ENCODE peak calls at places on chromosome 2, in six cellular contexts. M is K562, F is H1, Y is HepG2, W is endothelial cell of umbilical vein, U is GM12878. O is an unnamed sample.

GRCh38 chr2:129877795-129878775 is 101.4 kb upstream of the RAB6C start:
- DNase-seq in U (no peak), W (no peak), M (no peak), F (peak; percentile 59), Y (no peak), O (no peak)

GRCh38 chr2:38658613-38659012 is 7.3 kb upstream of the GALM start:
- DNase-seq in U (no peak), M (no peak), W (no peak), F (no peak), Y (no peak), O (no peak)

GRCh38 chr2:62216113-62216512 is 20.2 kb downstream of the B3GNT2 start:
- DNase-seq in M (no peak), F (no peak), W (no peak), Y (no peak), U (no peak), O (no peak)

GRCh38 chr2:157404363-157404762 is 39.5 kb downstream of the CYTIP start:
- DNase-seq in F (no peak), U (peak; percentile 85), Y (no peak), M (no peak), W (no peak), O (no peak)

GRCh38 chr2:127579231-127579630 is 43.7 kb downstream of the MYO7B start:
- DNase-seq in U (no peak), M (no peak), Y (no peak), F (peak; percentile 28), W (no peak), O (no peak)

GRCh38 chr2:12014088-12014960 is 267.9 kb downstream of the LPIN1 start:
- DNase-seq in F (no peak), Y (no peak), W (no peak), U (no peak), M (no peak), O (no peak)

GRCh38 chr2:7392076-7392787 is 475.0 kb downstream of the RNF144A start:
- DNase-seq in M (peak; percentile 25), W (no peak), F (no peak), Y (no peak), U (no peak), O (no peak)

GRCh38 chr2:73053316-73054114 is 18.0 kb downstream of the SFXN5 start:
- DNase-seq in M (no peak), W (no peak), F (no peak), U (no peak), Y (no peak), O (no peak)

GRCh38 chr2:9430316-9431293 is 7.2 kb downstream of the CPSF3 start:
- DNase-seq in M (no peak), U (no peak), W (peak; percentile 32), Y (no peak), F (no peak), O (no peak)

GRCh38 chr2:119864318-119864717 is 104.6 kb downstream of the PTPN4 start:
- DNase-seq in Y (no peak), F (no peak), W (peak; percentile 19), U (no peak), M (no peak), O (no peak)

GRCh38 chr2:160464996-160465395 is 28.6 kb downstream of the RBMS1 start:
- DNase-seq in W (no peak), Y (no peak), F (no peak), M (no peak), U (no peak), O (no peak)

GRCh38 chr2:12448846-12449480 is 267.8 kb upstream of the TRIB2 start:
- DNase-seq in M (no peak), U (no peak), Y (no peak), F (no peak), W (no peak), O (no peak)

GRCh38 chr2:222609391-222609790 is 46.5 kb downstream of the FARSB start:
- DNase-seq in U (no peak), W (no peak), Y (no peak), F (no peak), M (no peak), O (no peak)

GRCh38 chr2:71474116-71474743 is 20.9 kb downstream of the DYSF start:
- DNase-seq in U (no peak), W (no peak), F (no peak), Y (no peak), M (no peak), O (no peak)

GRCh38 chr2:201450910-201451329 is 338 bp downstream of the TRAK2 start:
- DNase-seq in U (no peak), W (no peak), F (no peak), Y (no peak), M (no peak), O (no peak)

DNA sequence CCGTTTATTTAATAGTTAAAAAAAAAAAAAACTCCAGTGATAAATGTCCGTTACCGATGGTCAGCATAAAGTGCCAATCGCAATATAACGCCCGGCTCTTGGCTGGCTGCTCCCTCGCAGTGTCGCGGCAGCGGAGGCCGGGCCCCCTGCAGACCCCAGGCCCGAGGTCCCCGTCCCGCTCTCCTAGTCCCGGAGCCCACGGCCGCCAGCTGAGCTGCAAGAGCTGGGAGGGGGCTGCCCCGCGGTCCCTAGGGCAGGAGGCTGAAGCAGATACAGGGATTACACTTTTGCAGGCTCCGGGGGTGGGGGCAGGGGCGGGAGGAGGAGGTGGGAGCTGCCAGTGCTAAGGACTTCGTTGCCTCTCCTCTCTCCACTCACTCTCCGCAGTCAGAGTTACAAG is 6.9 kb downstream of the OSR1 start:
- DNase-seq in F (no peak), U (no peak), Y (no peak), M (no peak), W (no peak), O (no peak)
- TF ChIP-seq EZH2 in F (no peak), U (no peak), Y (no peak), M (no peak), W (no peak), O (no peak)

DNA sequence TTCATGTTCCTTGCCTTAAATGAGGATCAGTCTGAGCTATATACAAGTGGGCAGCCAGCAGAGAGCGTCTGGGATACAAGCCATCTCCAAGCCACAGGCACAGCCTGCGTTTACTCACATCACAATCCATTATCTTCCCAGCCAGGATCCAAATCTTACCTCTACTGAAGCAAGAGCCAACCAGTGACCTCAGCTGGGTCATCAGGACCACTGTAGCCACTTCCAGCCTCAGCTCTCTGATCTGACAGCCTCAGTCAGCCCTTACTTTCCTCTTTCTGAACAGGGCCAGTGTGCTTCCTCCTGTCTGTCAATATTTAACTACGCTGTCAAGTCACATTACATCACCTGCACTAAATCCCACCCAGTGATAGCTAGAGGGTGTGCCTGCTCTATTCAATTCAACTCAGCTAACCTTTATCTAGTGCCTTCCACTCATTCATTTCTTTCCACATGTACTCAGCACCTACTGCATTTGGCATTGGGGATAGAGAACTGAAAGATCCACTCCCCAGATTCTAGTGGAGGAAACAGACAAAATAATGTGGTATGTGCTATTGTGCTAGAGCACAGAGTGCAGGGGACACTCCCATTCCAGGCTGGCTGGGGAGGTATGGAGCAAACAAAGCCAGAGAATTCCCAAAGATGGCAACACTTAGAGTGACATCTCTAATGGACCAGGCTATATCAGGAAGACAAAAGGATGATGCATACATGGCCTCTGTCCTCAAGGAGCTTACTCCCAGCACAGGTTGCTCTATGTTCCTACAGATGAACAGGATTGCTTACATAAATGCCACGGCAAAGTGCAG is 146.5 kb downstream of the NCKAP5 start:
- DNase-seq in Y (peak; percentile 35), M (no peak), F (no peak), U (peak; percentile 61), W (no peak), O (no peak)
- H3K9ac ChIP-seq in Y (no peak overlapping the region), M (no peak overlapping the region), F (no peak overlapping the region), U (no peak overlapping the region), W (no peak overlapping the region), O (no peak overlapping the region)

DNA sequence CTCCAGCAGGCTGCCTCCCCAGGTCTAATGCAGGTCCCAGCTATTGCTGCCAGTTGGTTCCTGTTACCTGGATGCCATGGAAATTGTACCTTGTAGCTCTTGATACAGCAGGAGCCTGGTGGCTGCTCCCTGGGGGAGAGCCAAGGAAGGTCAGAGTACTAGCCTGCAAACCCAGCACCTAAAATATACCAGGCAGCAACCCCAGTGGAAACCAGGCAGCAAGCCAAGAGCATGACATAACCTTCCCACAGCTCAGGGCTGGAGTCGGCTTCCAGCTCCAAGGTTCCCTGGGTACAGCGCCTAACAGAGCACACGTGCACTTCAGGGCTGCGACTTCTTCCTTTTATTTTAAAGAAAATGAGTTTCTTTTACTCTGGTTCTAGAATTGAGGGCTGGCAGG is 30.3 kb downstream of the TNP1 start:
- DNase-seq in F (no peak), M (no peak), Y (no peak), U (no peak), W (no peak), O (no peak)
- TF ChIP-seq POLR2AphosphoS5 in F (no peak), M (no peak), Y (no peak), U (no peak), W (no peak), O (no peak)

DNA sequence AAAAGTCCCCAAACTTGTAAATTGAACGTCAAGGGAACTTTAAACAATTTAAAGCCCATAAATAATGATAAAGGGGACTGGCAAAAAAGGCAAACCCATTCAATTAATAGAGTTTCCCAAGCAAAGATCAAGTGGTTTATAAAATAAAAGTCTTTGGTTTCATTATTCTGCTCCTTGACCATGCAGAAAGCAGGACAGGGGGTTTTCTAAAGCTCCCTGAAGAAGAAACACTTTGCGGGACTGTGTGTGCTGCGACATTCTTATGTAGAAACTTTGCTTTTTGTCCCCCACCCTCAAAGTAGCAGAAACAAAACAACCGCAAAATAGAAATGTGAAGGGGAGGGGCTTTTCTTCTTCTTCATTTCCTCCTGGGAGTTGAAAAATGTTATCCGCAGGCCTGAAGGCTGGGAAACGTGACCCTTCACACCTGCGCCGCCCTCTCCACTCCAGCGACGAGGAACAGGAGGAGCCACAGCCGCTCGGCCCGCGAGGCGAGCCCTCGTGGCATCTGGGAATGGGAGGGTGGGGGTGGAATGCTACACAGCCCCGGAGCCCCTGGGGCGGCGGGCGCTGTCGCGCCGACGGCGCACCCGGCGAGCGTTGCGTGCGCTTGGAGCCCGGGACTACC is 4.2 kb upstream of the GBX2 start:
- DNase-seq in F (peak; percentile 51), Y (no peak), U (no peak), W (no peak), M (no peak), O (no peak)
- TF ChIP-seq EZH2 in F (no peak), Y (no peak), U (no peak), W (peak; percentile 7), M (no peak), O (peak; percentile 60)

GRCh38 chr2:226181909-226182308 is 617.7 kb downstream of the IRS1 start:
- DNase-seq in U (no peak), F (no peak), Y (no peak), M (no peak), W (no peak), O (no peak)
- H3K9ac ChIP-seq in U (no peak overlapping the region), F (no peak overlapping the region), Y (no peak overlapping the region), M (no peak overlapping the region), W (no peak overlapping the region), O (no peak overlapping the region)